ENCODE peak calls at places on chromosomes 6 and 20, in six cellular contexts. Z is tibial artery, F is MM.1S, V is neural crest cell, S is heart left ventricle, P is coronary artery. Y is an unnamed sample.

GRCh38 chr20:6026051-6026450 is 27.8 kb downstream of the LRRN4 start:
- DNase-seq in P (no peak), V (no peak), Z (no peak), F (no peak), S (no peak), Y (peak; percentile 58)

GRCh38 chr20:5126512-5127203 is at the start of gene CDS2:
- DNase-seq in F (peak; percentile 99), V (peak; percentile 100), S (peak; percentile 100), Z (peak; percentile 99), P (peak; percentile 100), Y (peak; percentile 99)

GRCh38 chr6:49651239-49651638 is 14.6 kb upstream of the RHAG start:
- DNase-seq in S (no peak), Z (no peak), V (no peak), F (no peak), P (no peak), Y (no peak)

GRCh38 chr6:53813096-53813495 is 18.3 kb downstream of the LRRC1 start:
- DNase-seq in Z (no peak), F (no peak), P (no peak), S (no peak), V (no peak), Y (no peak)

GRCh38 chr6:44489912-44490604 is 102.6 kb downstream of the CDC5L start:
- DNase-seq in F (no peak), V (no peak), P (no peak), Z (peak; percentile 53), S (no peak), Y (peak; percentile 96)

GRCh38 chr6:814378-815347 is 121.7 kb upstream of the EXOC2 start:
- DNase-seq in Z (no peak), F (peak; percentile 84), S (no peak), V (no peak), P (no peak), Y (no peak)

GRCh38 chr6:117840541-117840983 is 66.5 kb upstream of the SLC35F1 start:
- DNase-seq in V (peak; percentile 52), S (no peak), F (peak; percentile 61), Z (no peak), P (no peak), Y (peak; percentile 36)

GRCh38 chr20:23086056-23086551 is at the start of gene CD93:
- DNase-seq in F (no peak), Z (peak; percentile 50), V (no peak), P (no peak), S (peak; percentile 64), Y (no peak)

GRCh38 chr6:25369043-25369442 is 89.9 kb downstream of the CARMIL1 start:
- DNase-seq in F (no peak), S (peak; percentile 48), Z (no peak), P (no peak), V (no peak), Y (no peak)

GRCh38 chr6:134911532-134911931 is 38.4 kb downstream of the ALDH8A1 start:
- DNase-seq in V (no peak), P (no peak), Z (no peak), S (no peak), F (no peak), Y (peak; percentile 75)

GRCh38 chr6:11828185-11828897 is 49.7 kb upstream of the ADTRP start:
- DNase-seq in P (no peak), S (no peak), Z (no peak), F (peak; percentile 39), V (no peak), Y (no peak)

GRCh38 chr6:111894272-111894671 is 21.0 kb upstream of the FYN start:
- DNase-seq in P (no peak), F (no peak), S (no peak), V (no peak), Z (no peak), Y (peak; percentile 66)

GRCh38 chr20:56987992-56988391 is 278.4 kb downstream of the BMP7 start:
- DNase-seq in P (no peak), S (no peak), Z (no peak), V (no peak), F (no peak), Y (peak; percentile 7)

GRCh38 chr20:6767536-6768227 is at the start of gene BMP2:
- DNase-seq in S (peak; percentile 73), V (peak; percentile 38), F (peak; percentile 70), P (peak; percentile 77), Z (peak; percentile 24), Y (no peak)

GRCh38 chr6:30042914-30043313 is 18.2 kb upstream of the POLR1H start:
- DNase-seq in S (no peak), V (no peak), F (no peak), P (no peak), Z (no peak), Y (no peak)

GRCh38 chr6:126897779-126898178 is 220.7 kb upstream of the RSPO3 start:
- DNase-seq in P (no peak), F (no peak), S (no peak), V (no peak), Z (no peak), Y (no peak)

GRCh38 chr20:1376453-1377270 is 16.2 kb downstream of the FKBP1A start:
- DNase-seq in P (no peak), S (no peak), Z (no peak), F (no peak), V (no peak), Y (no peak)

GRCh38 chr6:99016355-99016754 is 68.6 kb upstream of the FBXL4 start:
- DNase-seq in S (no peak), V (no peak), F (peak; percentile 63), Z (no peak), P (no peak), Y (peak; percentile 27)

GRCh38 chr6:70210462-70210861 is 92.4 kb downstream of the COL9A1 start:
- DNase-seq in P (no peak), F (no peak), V (no peak), S (no peak), Z (no peak), Y (no peak)

GRCh38 chr6:15953152-15953880 is 175.6 kb upstream of the MYLIP start:
- DNase-seq in P (no peak), Z (no peak), S (peak; percentile 39), F (peak; percentile 64), V (no peak), Y (no peak)

GRCh38 chr20:31836853-31837608 is 8.4 kb downstream of the FOXS1 start:
- DNase-seq in P (no peak), F (no peak), V (no peak), S (no peak), Z (no peak), Y (no peak)

DNA sequence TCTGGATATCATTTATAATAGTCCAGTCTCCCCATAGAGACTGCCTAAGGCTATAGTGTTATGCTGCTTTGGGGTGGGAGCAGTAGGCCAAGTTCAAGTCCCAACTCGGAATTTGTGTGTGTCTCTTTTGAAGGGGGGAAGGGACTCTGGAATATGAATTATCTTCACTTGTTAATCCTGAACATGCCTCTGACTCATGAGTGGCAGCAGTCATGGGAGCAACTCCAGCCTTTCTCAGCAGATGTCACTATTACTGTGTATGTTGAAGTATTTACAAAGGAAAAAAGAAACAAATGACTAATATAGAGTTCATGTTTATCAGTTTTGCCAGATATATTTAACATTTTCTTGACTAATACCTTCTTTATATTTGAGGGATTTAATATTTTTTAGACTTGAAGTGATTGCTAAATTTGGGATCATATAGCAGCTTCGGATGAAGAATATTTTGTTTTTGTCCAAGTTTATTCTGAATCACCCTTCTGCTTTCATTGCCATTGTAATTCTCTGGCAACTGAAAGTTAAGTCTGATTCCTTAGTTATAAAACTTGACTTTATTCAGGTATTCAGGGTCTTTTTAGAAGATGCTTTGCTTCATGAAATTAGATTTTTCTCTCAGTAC is 23.4 kb downstream of the FAM217A start:
- DNase-seq in F (peak; percentile 28), S (no peak), V (no peak), P (no peak), Z (peak; percentile 44), Y (peak; percentile 78)
- TF ChIP-seq CTCF in F (peak; percentile 56), S (peak; percentile 53), V (peak; percentile 65), P (peak; percentile 19), Z (peak; percentile 57), Y (peak; percentile 75)

GRCh38 chr20:63573739-63574131 is 304 bp downstream of the HELZ2 start:
- DNase-seq in P (no peak), S (peak; percentile 23), Z (no peak), F (no peak), V (no peak), Y (no peak)

GRCh38 chr20:63574829-63575720 is 1.0 kb upstream of the HELZ2 start:
- DNase-seq in P (no peak), S (peak; percentile 35), V (no peak), Z (no peak), F (no peak), Y (no peak)

GRCh38 chr20:63572071-63572787 is 1.8 kb downstream of the HELZ2 start:
- DNase-seq in S (peak; percentile 25), Z (no peak), P (no peak), V (no peak), F (no peak), Y (no peak)

GRCh38 chr20:63574156-63574828 is at the start of gene HELZ2:
- DNase-seq in F (peak; percentile 78), P (peak; percentile 88), Z (peak; percentile 68), S (peak; percentile 86), V (peak; percentile 38), Y (peak; percentile 38)

DNA sequence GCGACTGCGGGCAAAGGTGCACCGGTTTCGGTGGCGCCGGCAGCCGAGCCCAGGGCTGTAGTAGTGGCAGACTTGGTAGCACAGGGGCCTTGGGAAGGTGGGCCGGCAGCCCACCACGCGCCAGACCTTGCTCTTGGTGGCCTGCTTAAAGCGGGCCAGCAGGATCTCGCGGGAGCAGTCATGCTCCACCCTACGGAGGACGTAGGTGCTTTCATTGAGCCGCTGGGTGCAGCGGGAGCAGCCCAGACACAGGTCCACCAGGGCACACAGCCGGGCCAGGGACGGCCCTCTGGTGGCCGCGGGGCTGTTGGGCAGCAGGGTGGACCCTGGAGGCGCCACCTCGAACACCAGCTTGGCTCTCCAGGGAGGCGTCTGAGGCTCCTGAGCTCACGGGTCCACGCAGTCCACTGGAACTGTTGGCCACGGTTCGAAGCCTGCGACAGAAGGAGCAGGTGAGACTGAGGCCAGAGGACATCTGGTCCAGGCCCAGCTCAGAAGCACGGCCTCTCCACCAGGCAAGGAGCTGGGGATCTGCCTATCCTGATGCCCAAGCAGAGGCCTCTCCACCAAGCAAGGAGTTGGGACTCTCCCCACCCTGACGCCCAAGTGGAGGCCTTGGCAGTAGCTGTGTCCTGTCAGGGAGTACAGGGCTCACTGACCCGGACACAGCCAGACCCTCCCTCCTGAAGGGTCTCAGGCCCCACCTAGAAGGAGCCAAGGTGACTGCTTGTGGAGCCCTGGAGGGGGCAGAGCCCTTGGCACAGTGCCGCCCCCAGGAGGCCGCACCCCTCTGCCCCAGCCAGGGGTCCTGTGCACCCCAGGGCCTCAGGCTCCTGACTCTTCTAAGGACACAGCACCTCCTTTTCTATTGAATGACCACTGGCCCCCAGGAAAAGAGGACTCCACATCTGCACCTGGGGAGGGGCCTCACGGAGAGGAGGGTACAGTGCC is 976 bp downstream of the HELZ2 start:
- DNase-seq in P (no peak), V (no peak), Z (no peak), F (no peak), S (peak; percentile 29), Y (no peak)
- TF ChIP-seq CTCF in P (no peak), V (peak; percentile 41), Z (no peak), F (no peak), S (no peak), Y (peak; percentile 53)

GRCh38 chr6:159125014-159125609 is 44.1 kb upstream of the FNDC1 start:
- DNase-seq in Z (no peak), F (no peak), P (no peak), V (no peak), S (no peak), Y (no peak)
- TF ChIP-seq CTCF in Z (no peak), F (peak; percentile 26), P (no peak), V (peak; percentile 40), S (no peak), Y (peak; percentile 65)

DNA sequence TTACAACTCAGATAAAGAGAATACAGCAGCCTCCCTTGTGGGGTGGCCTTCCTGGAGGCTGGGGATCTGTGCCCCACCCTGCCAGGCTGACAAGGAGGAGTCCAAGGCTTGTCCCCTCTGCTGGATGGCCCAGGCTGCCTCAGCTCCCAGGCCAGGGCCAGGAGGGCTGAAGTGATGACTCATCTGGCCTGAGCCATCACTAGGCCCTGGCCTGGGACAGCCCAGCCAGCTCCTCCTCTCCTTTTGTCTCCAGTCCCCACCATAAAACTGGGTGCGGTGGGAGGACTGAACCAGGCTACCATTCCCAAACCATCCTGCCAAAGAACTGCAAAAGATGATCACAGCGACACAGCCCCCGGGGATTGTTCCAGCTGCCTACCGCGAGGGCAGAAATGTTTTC is 15.0 kb downstream of the GRM4 start:
- DNase-seq in P (no peak), V (no peak), Z (no peak), F (no peak), S (no peak), Y (no peak)
- TF ChIP-seq CTCF in P (no peak), V (no peak), Z (no peak), F (no peak), S (no peak), Y (no peak)

Y was measured in HFFc6.